ENCODE peak calls at places on chromosomes 3 and 15, in nine cellular contexts. One of them, this sample, is unnamed.

GRCh38 chr3:77525283-77525682 is 485.4 kb downstream of the ROBO2 start:
- DNase-seq in HFFc6: no peak
- DNase-seq in activated CD4-positive, alpha-beta T cell treated with anti-CD3 and anti-CD28 coated beads, Interleukin-2, amount 50 U/mL, for 24 hours: no peak
- DNase-seq in COR-L47: no peak
- DNase-seq in right lobe of liver: no peak
- DNase-seq in A172: no peak
- DNase-seq in neural progenitor cell: no peak
- DNase-seq in left ventricle myocardium superior: no peak
- DNase-seq in AG10803: no peak
- DNase-seq in this sample: no peak

GRCh38 chr3:164903820-164904451 is 174.4 kb downstream of the SI start:
- DNase-seq in A172: no peak
- DNase-seq in neural progenitor cell: no peak
- DNase-seq in COR-L47: no peak
- DNase-seq in right lobe of liver: no peak
- DNase-seq in activated CD4-positive, alpha-beta T cell treated with anti-CD3 and anti-CD28 coated beads, Interleukin-2, amount 50 U/mL, for 24 hours: no peak
- DNase-seq in AG10803: no peak
- DNase-seq in HFFc6: no peak
- DNase-seq in left ventricle myocardium superior: no peak
- DNase-seq in this sample: no peak

GRCh38 chr3:64798316-64798715 is 110.5 kb upstream of the ADAMTS9 start:
- DNase-seq in A172: no peak
- DNase-seq in left ventricle myocardium superior: peak; percentile 59
- DNase-seq in AG10803: no peak
- DNase-seq in activated CD4-positive, alpha-beta T cell treated with anti-CD3 and anti-CD28 coated beads, Interleukin-2, amount 50 U/mL, for 24 hours: no peak
- DNase-seq in COR-L47: no peak
- DNase-seq in neural progenitor cell: no peak
- DNase-seq in right lobe of liver: no peak
- DNase-seq in HFFc6: no peak
- DNase-seq in this sample: no peak

GRCh38 chr15:80764535-80764934 is 14.6 kb upstream of the CEMIP start:
- DNase-seq in COR-L47: no peak
- DNase-seq in right lobe of liver: no peak
- DNase-seq in AG10803: no peak
- DNase-seq in A172: no peak
- DNase-seq in neural progenitor cell: no peak
- DNase-seq in HFFc6: no peak
- DNase-seq in activated CD4-positive, alpha-beta T cell treated with anti-CD3 and anti-CD28 coated beads, Interleukin-2, amount 50 U/mL, for 24 hours: no peak
- DNase-seq in left ventricle myocardium superior: no peak
- DNase-seq in this sample: no peak

GRCh38 chr15:78364233-78364632 is 24.1 kb downstream of the CRABP1 start:
- DNase-seq in neural progenitor cell: no peak
- DNase-seq in AG10803: peak; percentile 63
- DNase-seq in right lobe of liver: peak; percentile 19
- DNase-seq in left ventricle myocardium superior: peak; percentile 39
- DNase-seq in HFFc6: no peak
- DNase-seq in activated CD4-positive, alpha-beta T cell treated with anti-CD3 and anti-CD28 coated beads, Interleukin-2, amount 50 U/mL, for 24 hours: no peak
- DNase-seq in A172: no peak
- DNase-seq in COR-L47: no peak
- DNase-seq in this sample: no peak

GRCh38 chr15:64521726-64522164 is 61.4 kb downstream of the ZNF609 start:
- DNase-seq in HFFc6: peak; percentile 66
- DNase-seq in AG10803: peak; percentile 49
- DNase-seq in A172: peak; percentile 86
- DNase-seq in neural progenitor cell: peak; percentile 62
- DNase-seq in left ventricle myocardium superior: peak; percentile 61
- DNase-seq in activated CD4-positive, alpha-beta T cell treated with anti-CD3 and anti-CD28 coated beads, Interleukin-2, amount 50 U/mL, for 24 hours: no peak
- DNase-seq in COR-L47: peak; percentile 71
- DNase-seq in right lobe of liver: no peak
- DNase-seq in this sample: peak; percentile 51

GRCh38 chr15:101348643-101349496 is 53.8 kb upstream of the SNRPA1 start:
- DNase-seq in A172: peak; percentile 35
- DNase-seq in HFFc6: no peak
- DNase-seq in COR-L47: no peak
- DNase-seq in AG10803: no peak
- DNase-seq in activated CD4-positive, alpha-beta T cell treated with anti-CD3 and anti-CD28 coated beads, Interleukin-2, amount 50 U/mL, for 24 hours: no peak
- DNase-seq in right lobe of liver: no peak
- DNase-seq in left ventricle myocardium superior: peak; percentile 62
- DNase-seq in neural progenitor cell: no peak
- DNase-seq in this sample: no peak

GRCh38 chr3:106862067-106862466 is 515.2 kb upstream of the CCDC54 start:
- DNase-seq in left ventricle myocardium superior: no peak
- DNase-seq in right lobe of liver: no peak
- DNase-seq in HFFc6: peak; percentile 63
- DNase-seq in AG10803: peak; percentile 65
- DNase-seq in activated CD4-positive, alpha-beta T cell treated with anti-CD3 and anti-CD28 coated beads, Interleukin-2, amount 50 U/mL, for 24 hours: no peak
- DNase-seq in A172: peak; percentile 55
- DNase-seq in neural progenitor cell: no peak
- DNase-seq in COR-L47: no peak
- DNase-seq in this sample: no peak

GRCh38 chr3:140765246-140765645 is 87.4 kb downstream of the TRIM42 start:
- DNase-seq in right lobe of liver: no peak
- DNase-seq in A172: no peak
- DNase-seq in HFFc6: no peak
- DNase-seq in neural progenitor cell: no peak
- DNase-seq in left ventricle myocardium superior: no peak
- DNase-seq in COR-L47: no peak
- DNase-seq in AG10803: peak; percentile 27
- DNase-seq in activated CD4-positive, alpha-beta T cell treated with anti-CD3 and anti-CD28 coated beads, Interleukin-2, amount 50 U/mL, for 24 hours: no peak
- DNase-seq in this sample: no peak

GRCh38 chr3:196275126-196275525 is 12.4 kb downstream of the PCYT1A start:
- DNase-seq in left ventricle myocardium superior: no peak
- DNase-seq in activated CD4-positive, alpha-beta T cell treated with anti-CD3 and anti-CD28 coated beads, Interleukin-2, amount 50 U/mL, for 24 hours: no peak
- DNase-seq in AG10803: peak; percentile 5
- DNase-seq in neural progenitor cell: no peak
- DNase-seq in A172: no peak
- DNase-seq in COR-L47: no peak
- DNase-seq in HFFc6: no peak
- DNase-seq in right lobe of liver: no peak
- DNase-seq in this sample: no peak

GRCh38 chr3:196778755-196779154 is 39.1 kb downstream of the PAK2 start:
- DNase-seq in right lobe of liver: no peak
- DNase-seq in A172: peak; percentile 75
- DNase-seq in AG10803: peak; percentile 86
- DNase-seq in activated CD4-positive, alpha-beta T cell treated with anti-CD3 and anti-CD28 coated beads, Interleukin-2, amount 50 U/mL, for 24 hours: no peak
- DNase-seq in neural progenitor cell: no peak
- DNase-seq in left ventricle myocardium superior: no peak
- DNase-seq in HFFc6: peak; percentile 87
- DNase-seq in COR-L47: no peak
- DNase-seq in this sample: no peak

GRCh38 chr3:78689378-78689777 is 1078.4 kb downstream of the ROBO1 start:
- DNase-seq in activated CD4-positive, alpha-beta T cell treated with anti-CD3 and anti-CD28 coated beads, Interleukin-2, amount 50 U/mL, for 24 hours: no peak
- DNase-seq in left ventricle myocardium superior: no peak
- DNase-seq in neural progenitor cell: no peak
- DNase-seq in A172: no peak
- DNase-seq in right lobe of liver: no peak
- DNase-seq in AG10803: no peak
- DNase-seq in HFFc6: no peak
- DNase-seq in COR-L47: peak; percentile 32
- DNase-seq in this sample: no peak

GRCh38 chr3:194775731-194776130 is 90.0 kb downstream of the FAM43A start:
- DNase-seq in activated CD4-positive, alpha-beta T cell treated with anti-CD3 and anti-CD28 coated beads, Interleukin-2, amount 50 U/mL, for 24 hours: no peak
- DNase-seq in AG10803: peak; percentile 14
- DNase-seq in A172: no peak
- DNase-seq in COR-L47: no peak
- DNase-seq in left ventricle myocardium superior: no peak
- DNase-seq in HFFc6: no peak
- DNase-seq in neural progenitor cell: no peak
- DNase-seq in right lobe of liver: no peak
- DNase-seq in this sample: no peak

GRCh38 chr3:123663977-123664376 is 79.1 kb upstream of the HACD2 start:
- DNase-seq in neural progenitor cell: no peak
- DNase-seq in left ventricle myocardium superior: peak; percentile 71
- DNase-seq in HFFc6: no peak
- DNase-seq in AG10803: no peak
- DNase-seq in A172: no peak
- DNase-seq in COR-L47: peak; percentile 6
- DNase-seq in activated CD4-positive, alpha-beta T cell treated with anti-CD3 and anti-CD28 coated beads, Interleukin-2, amount 50 U/mL, for 24 hours: no peak
- DNase-seq in right lobe of liver: no peak
- DNase-seq in this sample: no peak

GRCh38 chr3:52339612-52340011 is 23.5 kb downstream of the DNAH1 start:
- DNase-seq in activated CD4-positive, alpha-beta T cell treated with anti-CD3 and anti-CD28 coated beads, Interleukin-2, amount 50 U/mL, for 24 hours: peak; percentile 55
- DNase-seq in COR-L47: peak; percentile 55
- DNase-seq in AG10803: peak; percentile 87
- DNase-seq in neural progenitor cell: peak; percentile 80
- DNase-seq in HFFc6: peak; percentile 83
- DNase-seq in A172: peak; percentile 77
- DNase-seq in left ventricle myocardium superior: peak; percentile 11
- DNase-seq in right lobe of liver: no peak
- DNase-seq in this sample: peak; percentile 93

GRCh38 chr3:58093573-58094195 is 85.5 kb downstream of the FLNB start:
- DNase-seq in A172: peak; percentile 94
- DNase-seq in right lobe of liver: no peak
- DNase-seq in COR-L47: no peak
- DNase-seq in activated CD4-positive, alpha-beta T cell treated with anti-CD3 and anti-CD28 coated beads, Interleukin-2, amount 50 U/mL, for 24 hours: no peak
- DNase-seq in neural progenitor cell: no peak
- DNase-seq in HFFc6: peak; percentile 83
- DNase-seq in left ventricle myocardium superior: no peak
- DNase-seq in AG10803: peak; percentile 34
- DNase-seq in this sample: no peak

GRCh38 chr3:111338059-111338698 is 203.8 kb upstream of the CD96 start:
- DNase-seq in HFFc6: peak; percentile 78
- DNase-seq in A172: peak; percentile 72
- DNase-seq in COR-L47: peak; percentile 72
- DNase-seq in neural progenitor cell: peak; percentile 53
- DNase-seq in left ventricle myocardium superior: no peak
- DNase-seq in right lobe of liver: peak; percentile 68
- DNase-seq in AG10803: peak; percentile 78
- DNase-seq in activated CD4-positive, alpha-beta T cell treated with anti-CD3 and anti-CD28 coated beads, Interleukin-2, amount 50 U/mL, for 24 hours: peak; percentile 23
- DNase-seq in this sample: peak; percentile 50

GRCh38 chr3:197420115-197420514 is 121.7 kb upstream of the DLG1 start:
- DNase-seq in A172: no peak
- DNase-seq in neural progenitor cell: no peak
- DNase-seq in activated CD4-positive, alpha-beta T cell treated with anti-CD3 and anti-CD28 coated beads, Interleukin-2, amount 50 U/mL, for 24 hours: no peak
- DNase-seq in HFFc6: no peak
- DNase-seq in right lobe of liver: no peak
- DNase-seq in AG10803: peak; percentile 43
- DNase-seq in COR-L47: no peak
- DNase-seq in left ventricle myocardium superior: no peak
- DNase-seq in this sample: no peak

GRCh38 chr15:71629147-71629760 is 181.1 kb upstream of the NR2E3 start:
- DNase-seq in COR-L47: no peak
- DNase-seq in activated CD4-positive, alpha-beta T cell treated with anti-CD3 and anti-CD28 coated beads, Interleukin-2, amount 50 U/mL, for 24 hours: no peak
- DNase-seq in AG10803: no peak
- DNase-seq in A172: no peak
- DNase-seq in HFFc6: no peak
- DNase-seq in left ventricle myocardium superior: no peak
- DNase-seq in neural progenitor cell: no peak
- DNase-seq in right lobe of liver: no peak
- DNase-seq in this sample: no peak

GRCh38 chr3:48960841-48961413 is 29.1 kb upstream of the P4HTM start:
- DNase-seq in activated CD4-positive, alpha-beta T cell treated with anti-CD3 and anti-CD28 coated beads, Interleukin-2, amount 50 U/mL, for 24 hours: no peak
- DNase-seq in HFFc6: no peak
- DNase-seq in right lobe of liver: peak; percentile 7
- DNase-seq in COR-L47: no peak
- DNase-seq in left ventricle myocardium superior: no peak
- DNase-seq in AG10803: peak; percentile 29
- DNase-seq in neural progenitor cell: no peak
- DNase-seq in A172: no peak
- DNase-seq in this sample: no peak

GRCh38 chr3:37766797-37767776 is 94.6 kb upstream of the CTDSPL start:
- DNase-seq in A172: no peak
- DNase-seq in HFFc6: no peak
- DNase-seq in COR-L47: no peak
- DNase-seq in neural progenitor cell: no peak
- DNase-seq in right lobe of liver: no peak
- DNase-seq in activated CD4-positive, alpha-beta T cell treated with anti-CD3 and anti-CD28 coated beads, Interleukin-2, amount 50 U/mL, for 24 hours: no peak
- DNase-seq in left ventricle myocardium superior: no peak
- DNase-seq in AG10803: peak; percentile 9
- DNase-seq in this sample: no peak

GRCh38 chr15:94882071-94882712 is 650.8 kb downstream of the MCTP2 start:
- DNase-seq in COR-L47: no peak
- DNase-seq in left ventricle myocardium superior: no peak
- DNase-seq in neural progenitor cell: no peak
- DNase-seq in A172: no peak
- DNase-seq in HFFc6: no peak
- DNase-seq in AG10803: no peak
- DNase-seq in activated CD4-positive, alpha-beta T cell treated with anti-CD3 and anti-CD28 coated beads, Interleukin-2, amount 50 U/mL, for 24 hours: no peak
- DNase-seq in right lobe of liver: no peak
- DNase-seq in this sample: no peak

GRCh38 chr3:128603811-128604447 is 46.7 kb downstream of the RPN1 start:
- DNase-seq in left ventricle myocardium superior: no peak
- DNase-seq in HFFc6: no peak
- DNase-seq in COR-L47: no peak
- DNase-seq in right lobe of liver: no peak
- DNase-seq in neural progenitor cell: no peak
- DNase-seq in AG10803: no peak
- DNase-seq in A172: no peak
- DNase-seq in activated CD4-positive, alpha-beta T cell treated with anti-CD3 and anti-CD28 coated beads, Interleukin-2, amount 50 U/mL, for 24 hours: no peak
- DNase-seq in this sample: no peak

This sample was measured in KBM-7.